ENCODE peak calls at places on chromosome 10, in nine cellular contexts. A is fibroblast of the aortic adventitia, Y is endothelial cell, G is cardiac muscle cell, W is GM13976, R is GM12865, T is astrocyte, L is spleen, Z is ovary. E is an unnamed sample.

GRCh38 chr10:101228682-101229274 is 485 bp downstream of the LBX1 start:
- DNase-seq in A (no peak), Y (no peak), G (peak), W (no peak), R (no peak), T (no peak), L (no peak), Z (no peak), E (no peak)

GRCh38 chr10:34555653-34556052 is 259.4 kb downstream of the PARD3 start:
- DNase-seq in A (no peak), Y (no peak), G (no peak), W (no peak), R (no peak), T (no peak), L (no peak), Z (no peak), E (no peak)

GRCh38 chr10:31759124-31759798 is 169.4 kb downstream of the ARHGAP12 start:
- DNase-seq in A (peak), Y (peak), G (peak), W (peak), R (peak), T (peak), L (peak), Z (peak), E (peak)

GRCh38 chr10:72242675-72243074 is 26.6 kb upstream of the ASCC1 start:
- DNase-seq in A (peak), Y (peak), G (no peak), W (no peak), R (no peak), T (peak), L (peak), Z (peak), E (no peak)

GRCh38 chr10:106255111-106255510 is 909.4 kb downstream of the SORCS1 start:
- DNase-seq in A (no peak), Y (no peak), G (no peak), W (no peak), R (no peak), T (no peak), L (no peak), Z (no peak), E (no peak)

GRCh38 chr10:15084502-15084922 is 4.1 kb downstream of the ACBD7 start:
- DNase-seq in A (peak), Y (no peak), G (peak), W (no peak), R (peak), T (peak), L (no peak), Z (peak), E (no peak)

GRCh38 chr10:6701289-6701688 is 121.2 kb upstream of the PRKCQ start:
- DNase-seq in A (no peak), Y (peak), G (no peak), W (no peak), R (no peak), T (no peak), L (no peak), Z (no peak), E (no peak)

GRCh38 chr10:987635-987905 is 664 bp upstream of the GTPBP4 start:
- DNase-seq in A (peak), Y (no peak), G (peak), W (no peak), R (no peak), T (no peak), L (no peak), Z (no peak), E (no peak)

GRCh38 chr10:62045765-62046521 is 144.4 kb downstream of the ARID5B start:
- DNase-seq in A (peak), Y (no peak), G (no peak), W (no peak), R (peak), T (peak), L (no peak), Z (no peak), E (no peak)

GRCh38 chr10:106560925-106561640 is 603.4 kb downstream of the SORCS1 start:
- DNase-seq in A (peak), Y (no peak), G (no peak), W (no peak), R (no peak), T (peak), L (no peak), Z (no peak), E (no peak)

GRCh38 chr10:106082865-106083264 is 1081.6 kb downstream of the SORCS1 start:
- DNase-seq in A (peak), Y (no peak), G (no peak), W (no peak), R (no peak), T (no peak), L (no peak), Z (no peak), E (no peak)

GRCh38 chr10:29203432-29203831 is 85.4 kb upstream of the LYZL1 start:
- DNase-seq in A (no peak), Y (no peak), G (no peak), W (no peak), R (no peak), T (no peak), L (no peak), Z (no peak), E (no peak)

GRCh38 chr10:113111900-113112853 is 162.1 kb downstream of the TCF7L2 start:
- DNase-seq in A (peak), Y (no peak), G (no peak), W (no peak), R (no peak), T (no peak), L (no peak), Z (no peak), E (no peak)

GRCh38 chr10:62171791-62172190 is 96.9 kb downstream of the RTKN2 start:
- DNase-seq in A (no peak), Y (no peak), G (no peak), W (no peak), R (no peak), T (no peak), L (no peak), Z (no peak), E (no peak)

GRCh38 chr10:69849790-69850189 is 48.1 kb downstream of the COL13A1 start:
- DNase-seq in A (no peak), Y (no peak), G (no peak), W (no peak), R (no peak), T (no peak), L (no peak), Z (no peak), E (no peak)

GRCh38 chr10:102452672-102453340 is 1.5 kb upstream of the C10orf95 start:
- DNase-seq in A (peak), Y (no peak), G (no peak), W (no peak), R (peak), T (peak), L (no peak), Z (no peak), E (no peak)

GRCh38 chr10:128049226-128050010 is 76.8 kb downstream of the MKI67 start:
- DNase-seq in A (no peak), Y (no peak), G (no peak), W (no peak), R (no peak), T (no peak), L (peak), Z (no peak), E (no peak)

GRCh38 chr10:88892223-88892967 is 12.3 kb downstream of the STAMBPL1 start:
- DNase-seq in A (peak), Y (no peak), G (no peak), W (no peak), R (no peak), T (peak), L (no peak), Z (no peak), E (no peak)

GRCh38 chr10:124719213-124719851 is 24.8 kb downstream of the FAM53B start:
- DNase-seq in A (peak), Y (peak), G (no peak), W (peak), R (peak), T (peak), L (peak), Z (no peak), E (peak)

GRCh38 chr10:75639726-75640125 is 208.3 kb downstream of the LRMDA start:
- DNase-seq in A (no peak), Y (no peak), G (no peak), W (no peak), R (no peak), T (peak), L (no peak), Z (no peak), E (no peak)

GRCh38 chr10:59138052-59138451 is 38.4 kb upstream of the PHYHIPL start:
- DNase-seq in A (no peak), Y (no peak), G (no peak), W (no peak), R (no peak), T (no peak), L (peak), Z (no peak), E (no peak)

GRCh38 chr10:72800000-72800740 is 93.4 kb upstream of the OIT3 start:
- DNase-seq in A (peak), Y (peak), G (no peak), W (no peak), R (no peak), T (peak), L (no peak), Z (no peak), E (no peak)

GRCh38 chr10:112519129-112519761 is 72.2 kb downstream of the VTI1A start:
- DNase-seq in A (no peak), Y (no peak), G (no peak), W (no peak), R (peak), T (no peak), L (no peak), Z (no peak), E (no peak)

GRCh38 chr10:113216068-113216467 is 266.0 kb downstream of the TCF7L2 start:
- DNase-seq in A (peak), Y (no peak), G (no peak), W (no peak), R (no peak), T (no peak), L (no peak), Z (no peak), E (no peak)

GRCh38 chr10:113997428-113997827 is 46.2 kb upstream of the ADRB1 start:
- DNase-seq in A (no peak), Y (no peak), G (no peak), W (no peak), R (no peak), T (no peak), L (no peak), Z (no peak), E (no peak)

GRCh38 chr10:16478801-16479200 is 42.0 kb downstream of the PTER start:
- DNase-seq in A (no peak), Y (no peak), G (no peak), W (no peak), R (no peak), T (no peak), L (no peak), Z (no peak), E (no peak)

GRCh38 chr10:10930979-10931743 is 86.5 kb upstream of the CELF2 start:
- DNase-seq in A (no peak), Y (no peak), G (no peak), W (no peak), R (no peak), T (no peak), L (no peak), Z (no peak), E (no peak)
- TF ChIP-seq CTCF in A (no peak), Y (no peak), G (no peak), W (no peak), R (no peak), T (peak), L (no peak), Z (no peak), E (no peak)

GRCh38 chr10:42812028-42812427 is 29.4 kb downstream of the BMS1 start:
- DNase-seq in A (no peak), Y (no peak), G (no peak), W (no peak), R (no peak), T (no peak), L (no peak), Z (no peak), E (no peak)

GRCh38 chr10:42816917-42817316 is 34.3 kb downstream of the BMS1 start:
- DNase-seq in A (no peak), Y (no peak), G (no peak), W (no peak), R (no peak), T (no peak), L (no peak), Z (no peak), E (no peak)
- TF ChIP-seq CTCF in A (no peak), Y (no peak), G (no peak), W (no peak), R (no peak), T (no peak), L (no peak), Z (no peak), E (no peak)

GRCh38 chr10:99682752-99683151 is 23.4 kb downstream of the ENTPD7 start:
- DNase-seq in A (no peak), Y (no peak), G (no peak), W (no peak), R (peak), T (no peak), L (no peak), Z (no peak), E (no peak)
- TF ChIP-seq CTCF in A (no peak), Y (peak), G (peak), W (no peak), R (peak), T (no peak), L (no peak), Z (no peak), E (no peak)

DNA sequence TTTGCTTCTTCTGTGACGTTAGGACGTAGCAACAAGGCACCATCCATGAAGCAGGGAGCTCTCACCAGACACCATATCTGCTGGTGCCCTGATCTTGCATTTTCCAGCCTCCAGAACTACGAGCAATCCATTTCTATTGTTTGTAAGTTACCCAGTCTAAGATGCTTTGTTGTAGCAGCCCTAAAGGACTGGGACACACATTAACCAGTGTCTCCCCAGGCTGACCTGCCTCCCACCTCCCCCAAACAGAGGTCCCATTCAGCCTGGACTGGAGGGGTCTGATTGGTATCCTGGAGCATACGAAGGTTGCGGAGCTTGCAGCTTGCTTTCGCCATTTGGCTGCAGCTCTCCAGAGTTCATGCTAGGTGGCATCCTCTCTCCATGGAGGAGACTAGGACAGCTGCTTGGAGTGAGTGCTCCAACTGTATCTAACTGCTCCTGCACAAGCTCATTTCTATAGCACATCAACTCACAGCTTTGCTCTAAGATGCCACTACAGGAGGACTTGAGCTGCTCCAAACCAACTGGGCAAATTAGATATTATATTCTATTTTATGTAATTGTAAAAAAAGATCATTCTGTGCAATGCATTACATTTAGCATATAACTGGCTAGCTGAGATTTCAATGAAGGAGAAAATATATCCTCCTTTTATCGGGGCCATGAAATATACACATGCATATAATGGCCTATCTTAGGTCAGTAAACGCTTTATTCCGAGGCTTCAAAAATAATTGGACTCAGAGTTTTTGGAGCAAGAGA is 8.0 kb upstream of the GRK5 start:
- DNase-seq in A (peak), Y (peak), G (peak), W (peak), R (peak), T (peak), L (no peak), Z (peak), E (peak)
- TF ChIP-seq CTCF in A (peak), Y (no peak), G (peak), W (peak), R (peak), T (peak), L (peak), Z (peak), E (peak)

GRCh38 chr10:50614444-50615137 is 9.2 kb downstream of the SGMS1 start:
- DNase-seq in A (no peak), Y (peak), G (peak), W (no peak), R (peak), T (no peak), L (no peak), Z (no peak), E (peak)
- TF ChIP-seq CTCF in A (no peak), Y (peak), G (no peak), W (no peak), R (peak), T (peak), L (no peak), Z (no peak), E (no peak)

GRCh38 chr10:78774999-78775711 is 293.6 kb upstream of the ZMIZ1 start:
- DNase-seq in A (no peak), Y (no peak), G (peak), W (no peak), R (no peak), T (no peak), L (no peak), Z (peak), E (no peak)
- TF ChIP-seq CTCF in A (no peak), Y (no peak), G (no peak), W (no peak), R (no peak), T (no peak), L (no peak), Z (no peak), E (no peak)

GRCh38 chr10:51892313-51892712 is 192.9 kb upstream of the CSTF2T start:
- DNase-seq in A (no peak), Y (no peak), G (no peak), W (no peak), R (no peak), T (no peak), L (no peak), Z (no peak), E (no peak)

GRCh38 chr10:51894752-51895151 is 195.4 kb upstream of the CSTF2T start:
- DNase-seq in A (peak), Y (no peak), G (no peak), W (no peak), R (no peak), T (peak), L (no peak), Z (no peak), E (no peak)

GRCh38 chr10:51896849-51897248 is 197.5 kb upstream of the CSTF2T start:
- DNase-seq in A (peak), Y (no peak), G (no peak), W (no peak), R (no peak), T (peak), L (no peak), Z (no peak), E (no peak)

GRCh38 chr10:51895209-51895608 is 195.8 kb upstream of the CSTF2T start:
- DNase-seq in A (peak), Y (no peak), G (no peak), W (no peak), R (no peak), T (peak), L (no peak), Z (peak), E (no peak)

GRCh38 chr10:51892965-51893658 is 193.7 kb upstream of the CSTF2T start:
- DNase-seq in A (no peak), Y (peak), G (peak), W (no peak), R (peak), T (no peak), L (no peak), Z (no peak), E (no peak)
- TF ChIP-seq CTCF in A (peak), Y (peak), G (peak), W (peak), R (peak), T (peak), L (no peak), Z (peak), E (no peak)

DNA sequence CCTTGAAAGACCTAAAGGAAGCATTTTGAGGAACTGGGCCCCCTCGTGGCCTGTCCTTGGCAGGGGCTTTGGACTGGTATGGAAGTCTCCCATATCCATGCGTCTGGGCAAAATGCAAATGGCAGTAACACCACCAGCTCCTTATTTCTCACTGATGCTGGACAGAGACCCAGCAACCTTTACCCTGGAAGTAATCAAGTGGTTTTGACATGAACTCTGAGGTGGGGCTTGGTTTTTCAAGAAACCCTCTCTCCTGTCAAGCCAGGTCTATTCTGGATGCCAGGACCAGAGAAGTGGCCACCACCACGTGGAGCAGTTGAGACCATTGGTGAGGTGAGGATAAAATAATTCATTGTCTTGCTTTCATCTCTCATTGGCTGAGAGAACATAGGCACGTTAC is 84.4 kb downstream of the OTUD1 start:
- DNase-seq in A (no peak), Y (no peak), G (no peak), W (no peak), R (no peak), T (no peak), L (no peak), Z (no peak), E (no peak)
- TF ChIP-seq CTCF in A (no peak), Y (no peak), G (no peak), W (no peak), R (peak), T (no peak), L (no peak), Z (no peak), E (no peak)

DNA sequence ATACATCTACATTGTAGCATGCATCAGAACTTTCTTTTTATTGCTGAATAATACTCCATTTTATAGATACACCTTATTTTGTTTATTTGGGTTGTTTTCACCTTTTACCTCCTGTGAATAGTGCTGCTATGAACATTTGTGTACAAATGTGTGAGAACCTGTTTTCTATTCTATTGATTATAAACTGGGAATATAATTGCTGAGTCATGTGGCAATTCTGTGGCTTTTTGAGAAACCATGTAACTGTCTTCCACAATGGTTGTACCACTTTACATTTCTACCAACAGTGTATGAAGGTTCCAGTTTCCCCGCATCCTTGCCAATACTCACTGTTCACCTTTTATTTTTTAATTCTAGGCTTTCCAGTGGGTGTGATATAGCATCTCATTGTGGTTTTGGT is 138.6 kb upstream of the MBL2 start:
- DNase-seq in A (no peak), Y (no peak), G (no peak), W (no peak), R (no peak), T (no peak), L (no peak), Z (no peak), E (no peak)
- TF ChIP-seq CTCF in A (no peak), Y (no peak), G (no peak), W (no peak), R (no peak), T (no peak), L (no peak), Z (no peak), E (no peak)

E was measured in GM10248.